ENCODE peak calls at places on chromosomes 12 and 14, in five cellular contexts. Q is MV-4-11, N is sciatic nerve, R is heart right ventricle, W is SK-N-MC. T is an unnamed sample.

GRCh38 chr12:95788637-95789036 is 1.9 kb downstream of the NTN4 start:
- DNase-seq in Q (no peak), N (no peak), R (no peak), W (no peak), T (no peak)

GRCh38 chr12:92008345-92008744 is 137.3 kb downstream of the BTG1 start:
- DNase-seq in Q (no peak), N (no peak), R (no peak), W (no peak), T (no peak)

GRCh38 chr12:13536219-13536910 is 339.8 kb downstream of the EMP1 start:
- DNase-seq in Q (no peak), N (no peak), R (no peak), W (no peak), T (no peak)

GRCh38 chr12:42648061-42648460 is 58.5 kb upstream of the PRICKLE1 start:
- DNase-seq in Q (no peak), N (no peak), R (no peak), W (no peak), T (no peak)

GRCh38 chr14:68794856-68795601 is 2.2 kb upstream of the ZFP36L1 start:
- DNase-seq in Q (no peak), N (no peak), R (no peak), W (peak; percentile 89), T (no peak)

GRCh38 chr12:26128180-26128579 is 3.3 kb upstream of the BHLHE41 start:
- DNase-seq in Q (no peak), N (no peak), R (no peak), W (no peak), T (no peak)

GRCh38 chr12:104866286-104866685 is 91.8 kb downstream of the SLC41A2 start:
- DNase-seq in Q (no peak), N (no peak), R (no peak), W (no peak), T (no peak)

GRCh38 chr14:93903342-93904184 is 23.6 kb upstream of the FAM181A start:
- DNase-seq in Q (no peak), N (no peak), R (no peak), W (no peak), T (no peak)

GRCh38 chr14:50801706-50802105 is 29.3 kb downstream of the NIN start:
- DNase-seq in Q (no peak), N (no peak), R (no peak), W (no peak), T (no peak)